ENCODE peak calls at places on chromosomes 13 and 19, in ten cellular contexts. C, U, X, L, Q, A, Y, H, R and W are unnamed samples.

GRCh38 chr13:44128522-44128921 is 245.1 kb upstream of the SERP2 start:
- DNase-seq in C (no peak), U (no peak), X (no peak), L (no peak), Q (no peak), A (no peak), Y (no peak), H (no peak), R (peak; percentile 51), W (no peak)

GRCh38 chr19:5800361-5801270 is 4.3 kb upstream of the NRTN start:
- DNase-seq in C (no peak), U (no peak), X (no peak), L (no peak), Q (no peak), A (no peak), Y (no peak), H (no peak), R (no peak), W (no peak)

GRCh38 chr19:6279931-6280591 is at the start of gene MLLT1:
- DNase-seq in C (peak; percentile 84), U (peak; percentile 97), X (peak; percentile 96), L (peak; percentile 93), Q (peak; percentile 100), A (peak; percentile 97), Y (peak; percentile 94), H (peak; percentile 97), R (peak; percentile 98), W (peak; percentile 91)

GRCh38 chr19:16361254-16361653 is 36.6 kb downstream of the KLF2 start:
- DNase-seq in C (no peak), U (no peak), X (no peak), L (no peak), Q (no peak), A (no peak), Y (no peak), H (no peak), R (no peak), W (no peak)

GRCh38 chr19:12726988-12727316 is 3.2 kb upstream of the TNPO2 start:
- DNase-seq in C (no peak), U (no peak), X (no peak), L (no peak), Q (no peak), A (no peak), Y (no peak), H (no peak), R (no peak), W (no peak)

GRCh38 chr19:3932931-3933810 is at the start of gene NMRK2:
- DNase-seq in C (no peak), U (no peak), X (no peak), L (peak; percentile 70), Q (peak; percentile 37), A (peak; percentile 21), Y (no peak), H (no peak), R (peak; percentile 76), W (no peak)

GRCh38 chr13:60402022-60402421 is 5.0 kb downstream of the TDRD3 start:
- DNase-seq in C (no peak), U (peak; percentile 10), X (no peak), L (no peak), Q (no peak), A (no peak), Y (no peak), H (no peak), R (no peak), W (no peak)

GRCh38 chr19:50821248-50821612 is 2.4 kb downstream of the KLK1 start:
- DNase-seq in C (no peak), U (no peak), X (no peak), L (no peak), Q (no peak), A (no peak), Y (no peak), H (no peak), R (no peak), W (no peak)

GRCh38 chr19:51640371-51640770 is 6.3 kb downstream of the SIGLEC14 start:
- DNase-seq in C (no peak), U (no peak), X (no peak), L (no peak), Q (no peak), A (no peak), Y (no peak), H (no peak), R (no peak), W (no peak)

GRCh38 chr13:51733656-51734334 is 70.2 kb downstream of the DHRS12 start:
- DNase-seq in C (no peak), U (no peak), X (no peak), L (no peak), Q (no peak), A (no peak), Y (no peak), H (no peak), R (no peak), W (no peak)

GRCh38 chr19:1651548-1652394 is 644 bp downstream of the TCF3 start:
- DNase-seq in C (no peak), U (peak; percentile 52), X (peak; percentile 40), L (no peak), Q (peak; percentile 67), A (peak; percentile 58), Y (no peak), H (no peak), R (peak; percentile 65), W (no peak)

GRCh38 chr13:75368167-75368566 is 113.8 kb downstream of the TBC1D4 start:
- DNase-seq in C (no peak), U (peak; percentile 67), X (peak; percentile 93), L (no peak), Q (no peak), A (peak; percentile 17), Y (no peak), H (no peak), R (no peak), W (no peak)

GRCh38 chr13:93254775-93255174 is 28.2 kb downstream of the GPC6 start:
- DNase-seq in C (no peak), U (no peak), X (no peak), L (no peak), Q (no peak), A (no peak), Y (no peak), H (no peak), R (no peak), W (no peak)

GRCh38 chr13:44280461-44280860 is 93.2 kb upstream of the SERP2 start:
- DNase-seq in C (no peak), U (peak; percentile 82), X (no peak), L (no peak), Q (no peak), A (no peak), Y (no peak), H (no peak), R (no peak), W (no peak)

GRCh38 chr19:46946090-46946489 is 73.5 kb upstream of the NPAS1 start:
- DNase-seq in C (no peak), U (no peak), X (no peak), L (no peak), Q (no peak), A (no peak), Y (no peak), H (no peak), R (no peak), W (no peak)

GRCh38 chr13:29996316-29996715 is 145.9 kb upstream of the UBL3 start:
- DNase-seq in C (no peak), U (no peak), X (no peak), L (no peak), Q (no peak), A (no peak), Y (no peak), H (no peak), R (no peak), W (no peak)

GRCh38 chr13:93577105-93577504 is 350.5 kb downstream of the GPC6 start:
- DNase-seq in C (no peak), U (no peak), X (no peak), L (no peak), Q (no peak), A (no peak), Y (no peak), H (no peak), R (no peak), W (no peak)

GRCh38 chr19:41548954-41549688 is 26.8 kb upstream of the CEACAM21 start:
- DNase-seq in C (no peak), U (no peak), X (peak; percentile 89), L (no peak), Q (no peak), A (peak; percentile 90), Y (peak; percentile 2), H (no peak), R (no peak), W (no peak)

GRCh38 chr19:7509625-7510024 is 6.3 kb upstream of the ZNF358 start:
- DNase-seq in C (no peak), U (no peak), X (no peak), L (no peak), Q (no peak), A (peak; percentile 41), Y (no peak), H (no peak), R (no peak), W (no peak)

GRCh38 chr13:51818276-51818675 is 14.3 kb upstream of the DHRS12 start:
- DNase-seq in C (no peak), U (no peak), X (no peak), L (no peak), Q (no peak), A (peak; percentile 55), Y (no peak), H (no peak), R (no peak), W (no peak)

GRCh38 chr19:17929056-17929455 is 3.8 kb upstream of the CCDC124 start:
- DNase-seq in C (no peak), U (no peak), X (no peak), L (no peak), Q (no peak), A (no peak), Y (no peak), H (no peak), R (no peak), W (no peak)

GRCh38 chr19:49896863-49897621 is at the start of gene IL4I1:
- DNase-seq in C (peak; percentile 27), U (peak; percentile 40), X (peak; percentile 73), L (no peak), Q (no peak), A (peak; percentile 85), Y (no peak), H (peak; percentile 11), R (no peak), W (no peak)

GRCh38 chr19:34269081-34269480 is 14.7 kb downstream of the GARRE1 start:
- DNase-seq in C (no peak), U (no peak), X (peak; percentile 51), L (no peak), Q (no peak), A (peak; percentile 46), Y (no peak), H (no peak), R (no peak), W (no peak)

GRCh38 chr13:37139356-37139755 is 33.9 kb upstream of the CSNK1A1L start:
- DNase-seq in C (no peak), U (no peak), X (no peak), L (no peak), Q (no peak), A (no peak), Y (no peak), H (no peak), R (no peak), W (no peak)

GRCh38 chr19:14497347-14497921 is 1.5 kb upstream of the GIPC1 start:
- DNase-seq in C (no peak), U (no peak), X (peak; percentile 59), L (no peak), Q (no peak), A (no peak), Y (no peak), H (peak; percentile 62), R (no peak), W (no peak)

GRCh38 chr19:4575267-4575793 is 15.8 kb upstream of the SEMA6B start:
- DNase-seq in C (no peak), U (peak; percentile 97), X (peak; percentile 97), L (no peak), Q (peak; percentile 74), A (peak; percentile 70), Y (peak; percentile 47), H (no peak), R (peak; percentile 77), W (peak; percentile 75)

GRCh38 chr19:11581740-11582139 is 4.3 kb upstream of the ACP5 start:
- DNase-seq in C (no peak), U (no peak), X (no peak), L (peak; percentile 5), Q (peak; percentile 37), A (peak; percentile 82), Y (no peak), H (no peak), R (no peak), W (no peak)

GRCh38 chr13:83168575-83168974 is 713.7 kb downstream of the SLITRK1 start:
- DNase-seq in C (no peak), U (no peak), X (no peak), L (no peak), Q (no peak), A (no peak), Y (no peak), H (no peak), R (no peak), W (no peak)